ENCODE peak calls at places on chromosomes 12 and 14, in seven cellular contexts. V, S, P, O, I, U and E are unnamed samples. For H3K36me3 and H3K9me3, the result is how much of the 10 kb centered on the place peaks cover.

GRCh38 chr12:18479266-18479665 is 217.9 kb downstream of the PIK3C2G start:
- DNase-seq in V (no peak), S (no peak), P (no peak), O (no peak), I (no peak), U (no peak), E (no peak)

GRCh38 chr14:45253754-45254300 is 825 bp upstream of the MIS18BP1 start:
- DNase-seq in V (no peak), S (no peak), P (peak), O (peak), I (no peak), U (peak), E (no peak)

GRCh38 chr12:64528616-64529015 is 76.7 kb downstream of the TBK1 start:
- DNase-seq in V (no peak), S (no peak), P (no peak), O (no peak), I (no peak), U (no peak), E (no peak)

GRCh38 chr12:45216297-45216982 is 545 bp downstream of the ANO6 start:
- DNase-seq in V (peak), S (peak), P (peak), O (peak), I (peak), U (peak), E (no peak)

GRCh38 chr12:114403044-114403689 is 2.8 kb downstream of the TBX5 start:
- DNase-seq in V (no peak), S (no peak), P (no peak), O (no peak), I (peak), U (no peak), E (no peak)

GRCh38 chr12:93344876-93345275 is 32.8 kb upstream of the NUDT4 start:
- DNase-seq in V (no peak), S (no peak), P (no peak), O (no peak), I (no peak), U (peak), E (no peak)

GRCh38 chr12:29640589-29641345 is 143.0 kb downstream of the TMTC1 start:
- DNase-seq in V (no peak), S (peak), P (no peak), O (no peak), I (peak), U (peak), E (no peak)

GRCh38 chr14:38339704-38340103 is 83.8 kb upstream of the CLEC14A start:
- DNase-seq in V (no peak), S (no peak), P (no peak), O (no peak), I (no peak), U (peak), E (no peak)

GRCh38 chr14:75548544-75548943 is 26.3 kb downstream of the BATF start:
- DNase-seq in V (no peak), S (no peak), P (no peak), O (peak), I (no peak), U (no peak), E (no peak)

GRCh38 chr14:38867561-38868150 is 235.4 kb downstream of the SEC23A start:
- DNase-seq in V (peak), S (peak), P (no peak), O (peak), I (peak), U (peak), E (no peak)

GRCh38 chr14:54794796-54795195 is 107.8 kb downstream of the GCH1 start:
- DNase-seq in V (no peak), S (no peak), P (no peak), O (no peak), I (no peak), U (no peak), E (no peak)

GRCh38 chr14:26601856-26602255 is 4.0 kb upstream of the NOVA1 start:
- DNase-seq in V (no peak), S (no peak), P (no peak), O (no peak), I (no peak), U (no peak), E (no peak)

GRCh38 chr12:98401427-98401826 is 114.0 kb upstream of the TMPO start:
- DNase-seq in V (peak), S (no peak), P (no peak), O (no peak), I (no peak), U (no peak), E (no peak)

GRCh38 chr12:10405294-10405693 is 4.3 kb downstream of the KLRC4 start:
- DNase-seq in V (no peak), S (no peak), P (no peak), O (no peak), I (no peak), U (no peak), E (no peak)

GRCh38 chr14:50477760-50478159 is 54.6 kb downstream of the MAP4K5 start:
- DNase-seq in V (no peak), S (no peak), P (no peak), O (no peak), I (no peak), U (no peak), E (no peak)

GRCh38 chr14:50475460-50475859 is 56.9 kb downstream of the MAP4K5 start:
- DNase-seq in V (no peak), S (no peak), P (no peak), O (no peak), I (no peak), U (peak), E (no peak)

GRCh38 chr14:50476134-50476533 is 56.2 kb downstream of the MAP4K5 start:
- DNase-seq in V (no peak), S (no peak), P (no peak), O (no peak), I (no peak), U (no peak), E (no peak)

DNA sequence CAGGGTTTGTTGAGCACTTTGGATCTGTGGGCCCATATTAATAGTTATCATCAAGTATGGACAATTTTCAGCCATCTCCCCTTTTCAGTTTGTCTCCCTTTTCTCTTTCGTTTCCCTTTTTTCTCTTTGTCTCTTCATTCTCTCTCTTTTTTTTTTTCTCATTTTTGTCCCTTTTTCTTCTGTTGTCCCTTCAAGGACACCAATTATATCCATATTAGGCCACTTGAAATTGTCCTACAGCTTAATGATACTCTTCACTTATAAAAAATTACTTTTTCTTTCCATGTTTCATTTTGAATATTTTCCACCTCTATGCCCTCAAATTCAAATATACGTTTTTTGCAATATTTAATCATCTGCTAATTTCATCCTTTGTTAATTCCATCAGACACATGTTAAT is 53.3 kb downstream of the MAP4K5 start:
- DNase-seq in V (no peak), S (no peak), P (no peak), O (no peak), I (no peak), U (no peak), E (no peak)
- H3K36me3 ChIP-seq in V (under half), S (under half), P (under half), O (under half), I (under half), U (under half), E (half or more)

GRCh38 chr12:48473061-48473460 is 702 bp downstream of the ANP32D start:
- DNase-seq in V (no peak), S (no peak), P (no peak), O (no peak), I (no peak), U (no peak), E (no peak)
- H3K9me3 ChIP-seq in V (under half), S (under half), P (under half), O (under half), I (under half), U (under half), E (under half)

GRCh38 chr12:108191086-108191485 is 62.0 kb downstream of the WSCD2 start:
- DNase-seq in V (no peak), S (no peak), P (no peak), O (no peak), I (no peak), U (no peak), E (no peak)

GRCh38 chr12:108187831-108188230 is 58.7 kb downstream of the WSCD2 start:
- DNase-seq in V (no peak), S (no peak), P (no peak), O (no peak), I (no peak), U (no peak), E (no peak)

GRCh38 chr12:108191938-108192337 is 62.9 kb downstream of the WSCD2 start:
- DNase-seq in V (no peak), S (no peak), P (no peak), O (no peak), I (no peak), U (no peak), E (no peak)

GRCh38 chr12:108193493-108193892 is 64.4 kb downstream of the WSCD2 start:
- DNase-seq in V (no peak), S (no peak), P (no peak), O (no peak), I (no peak), U (no peak), E (no peak)

GRCh38 chr12:108190529-108190928 is 61.4 kb downstream of the WSCD2 start:
- DNase-seq in V (no peak), S (peak), P (no peak), O (no peak), I (peak), U (no peak), E (no peak)
- H3K27ac ChIP-seq in V (no peak), S (peak), P (no peak), O (no peak), I (no peak), U (no peak), E (no peak)

GRCh38 chr14:31167032-31167431 is 40.6 kb downstream of the HECTD1 start:
- DNase-seq in V (no peak), S (no peak), P (no peak), O (no peak), I (no peak), U (no peak), E (no peak)
- H3K36me3 ChIP-seq in V (half or more), S (under half), P (under half), O (under half), I (half or more), U (under half), E (half or more)

DNA sequence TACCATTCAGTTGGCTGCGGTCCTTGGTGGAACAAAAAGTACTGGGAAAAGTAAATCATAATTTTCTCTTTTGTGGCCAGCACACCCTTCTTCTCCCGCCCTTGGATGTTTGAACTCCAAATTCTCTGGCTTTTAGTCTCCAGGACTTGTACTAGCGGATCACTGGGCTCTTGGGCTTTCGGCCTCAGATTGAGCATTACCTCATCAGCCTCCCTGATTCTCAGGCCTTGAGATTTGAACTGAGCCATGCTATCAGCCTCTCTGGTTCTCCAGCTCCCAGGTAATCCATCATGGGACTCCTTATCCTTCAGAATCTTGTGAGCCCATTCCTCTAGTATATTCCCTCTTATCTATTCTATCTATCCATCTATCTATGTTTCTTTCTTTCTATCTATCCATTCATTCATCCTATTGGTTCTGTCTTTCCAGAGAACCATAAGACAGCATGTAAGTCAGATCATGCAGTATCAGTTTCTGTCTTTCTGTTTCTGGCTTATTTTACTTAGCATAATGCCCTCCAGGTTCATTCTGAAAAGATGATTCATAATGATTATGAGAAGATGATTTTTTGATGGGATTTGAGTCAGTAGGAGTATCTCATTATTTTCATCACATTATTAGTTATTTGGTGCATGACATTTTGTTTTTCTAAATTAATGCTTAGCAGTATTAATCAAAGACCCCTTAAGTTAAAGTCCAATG is 814.9 kb downstream of the LRFN5 start:
- DNase-seq in V (no peak), S (no peak), P (no peak), O (no peak), I (no peak), U (no peak), E (no peak)
- H3K9me3 ChIP-seq in V (under half), S (under half), P (under half), O (under half), I (under half), U (under half), E (under half)